ENCODE peak calls at places on chromosomes 6 and 20, in six cellular contexts. O is ovary, C is cardiac fibroblast, F is astrocyte of the cerebellum, E is tibial artery, W is A549. P is an unnamed sample.

GRCh38 chr20:49318430-49319203 is 40.8 kb upstream of the ZNFX1 start:
- DNase-seq in O (no peak), W (no peak), C (no peak), E (no peak), F (no peak), P (peak; percentile 12)

GRCh38 chr6:18245642-18246041 is 18.7 kb downstream of the DEK start:
- DNase-seq in O (no peak), F (no peak), C (no peak), W (no peak), E (no peak), P (no peak)

GRCh38 chr20:36105731-36106226 is 48.8 kb upstream of the EPB41L1 start:
- DNase-seq in C (no peak), W (no peak), F (no peak), O (no peak), E (no peak), P (no peak)

GRCh38 chr20:52847739-52848359 is 124.3 kb upstream of the TSHZ2 start:
- DNase-seq in E (no peak), F (no peak), W (no peak), C (no peak), O (no peak), P (no peak)

GRCh38 chr20:64140956-64141355 is 23.3 kb upstream of the MYT1 start:
- DNase-seq in O (no peak), C (no peak), E (no peak), W (no peak), F (no peak), P (no peak)

GRCh38 chr20:50762435-50763201 is 31.2 kb downstream of the PARD6B start:
- DNase-seq in E (peak; percentile 66), F (no peak), C (peak; percentile 63), O (peak; percentile 56), W (peak; percentile 51), P (no peak)

GRCh38 chr20:2102585-2103453 is 1.2 kb downstream of the STK35 start:
- DNase-seq in F (peak; percentile 63), E (peak; percentile 85), W (peak; percentile 95), O (peak; percentile 85), C (peak; percentile 91), P (peak; percentile 82)

GRCh38 chr20:58109126-58109880 is 119.2 kb downstream of the ANKRD60 start:
- DNase-seq in W (no peak), E (no peak), F (no peak), O (no peak), C (no peak), P (no peak)

GRCh38 chr20:62315773-62316172 is 13.0 kb downstream of the ADRM1 start:
- DNase-seq in W (no peak), F (no peak), E (no peak), C (no peak), O (no peak), P (no peak)

GRCh38 chr20:58245181-58245891 is 16.9 kb upstream of the ANKRD60 start:
- DNase-seq in E (no peak), O (no peak), F (no peak), W (no peak), C (no peak), P (no peak)

GRCh38 chr6:64694356-64694755 is 1012.7 kb downstream of the EYS start:
- DNase-seq in C (no peak), O (no peak), W (no peak), E (no peak), F (no peak), P (no peak)

DNA sequence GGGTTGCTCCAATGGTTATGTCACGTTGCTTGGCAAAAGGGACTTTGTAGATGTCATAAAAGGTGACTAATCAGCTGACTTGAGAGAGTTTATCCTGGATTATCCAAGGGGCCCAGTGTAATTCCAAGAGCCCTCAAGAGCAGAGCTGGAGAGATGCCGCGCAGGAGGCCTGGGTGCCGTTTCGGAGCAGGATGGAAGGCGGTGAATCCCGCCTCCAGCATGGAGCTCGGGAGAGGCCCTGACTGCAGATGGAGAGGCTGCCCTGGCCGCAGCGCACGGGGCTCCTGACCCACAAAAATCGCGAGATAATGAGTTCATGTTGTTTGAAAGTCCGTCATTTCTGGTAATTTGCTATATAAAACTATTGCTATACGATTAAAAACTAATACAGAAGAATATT is 219.8 kb downstream of the ZDHHC14 start:
- DNase-seq in F (no peak), W (no peak), E (no peak), C (no peak), O (no peak), P (no peak)
- H3K4me3 ChIP-seq in F (no peak overlapping the region), W (no peak overlapping the region), E (no peak overlapping the region), C (no peak overlapping the region), O (no peak overlapping the region), P (no peak overlapping the region)

GRCh38 chr6:138957484-138957883 is 30.6 kb downstream of the REPS1 start:
- DNase-seq in O (no peak), C (peak; percentile 74), F (no peak), W (no peak), E (no peak), P (no peak)

GRCh38 chr6:138959521-138959920 is 28.5 kb downstream of the REPS1 start:
- DNase-seq in W (no peak), E (no peak), O (no peak), C (no peak), F (no peak), P (no peak)

GRCh38 chr6:138957903-138958302 is 30.1 kb downstream of the REPS1 start:
- DNase-seq in E (no peak), C (no peak), W (no peak), O (no peak), F (no peak), P (no peak)

GRCh38 chr6:138956244-138956924 is 31.7 kb downstream of the REPS1 start:
- DNase-seq in W (no peak), E (no peak), F (no peak), O (no peak), C (no peak), P (no peak)

DNA sequence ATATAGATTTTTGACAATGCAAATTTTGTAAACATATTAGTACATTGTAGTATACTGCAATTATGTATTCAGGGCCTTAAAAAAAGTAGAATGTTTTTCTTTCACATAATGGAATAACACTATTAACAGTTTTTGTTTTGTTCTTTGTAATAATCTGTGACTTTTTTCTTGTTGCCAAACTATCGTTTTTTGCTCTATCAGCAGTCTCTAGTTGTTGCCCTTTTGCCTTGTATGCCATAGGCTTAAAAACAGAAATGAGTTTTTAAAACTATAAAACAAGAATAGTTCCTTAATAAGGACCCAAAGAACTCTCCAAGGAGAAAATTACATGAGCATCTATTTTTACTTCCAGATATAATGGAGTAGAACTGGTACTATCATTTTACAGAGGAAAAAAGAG is 29.5 kb downstream of the REPS1 start:
- DNase-seq in O (no peak), F (no peak), E (no peak), W (no peak), C (no peak), P (no peak)
- H3K4me3 ChIP-seq in O (no peak overlapping the region), F (no peak overlapping the region), E (no peak overlapping the region), W (no peak overlapping the region), C (no peak overlapping the region), P (no peak overlapping the region)

DNA sequence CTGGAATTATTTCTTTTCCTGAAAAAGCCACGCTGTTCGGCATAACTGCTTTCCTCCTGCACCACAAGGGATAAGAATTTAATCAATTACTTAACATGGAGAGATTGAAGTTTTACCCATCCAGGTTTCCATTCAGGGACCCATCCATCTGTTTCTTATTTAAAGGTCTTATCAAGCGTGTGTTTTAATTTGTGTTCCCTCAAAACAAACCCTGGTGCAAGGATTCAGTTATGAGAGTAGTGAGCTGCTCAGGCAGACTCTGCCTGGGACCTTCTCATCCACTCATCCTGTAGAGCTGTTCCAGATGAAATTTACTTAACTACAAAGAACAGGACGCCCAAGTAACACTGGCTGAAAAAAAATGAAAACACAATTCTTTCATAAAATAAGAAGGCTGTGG is 97.8 kb downstream of the BANF2 start:
- DNase-seq in O (no peak), C (no peak), W (no peak), F (no peak), E (no peak), P (no peak)
- H3K4me3 ChIP-seq in O (no peak overlapping the region), C (no peak overlapping the region), W (no peak overlapping the region), F (no peak overlapping the region), E (no peak overlapping the region), P (no peak overlapping the region)

GRCh38 chr20:39659010-39659409 is 696.9 kb downstream of the DHX35 start:
- DNase-seq in C (no peak), W (no peak), O (no peak), F (no peak), E (no peak), P (no peak)
- H3K4me3 ChIP-seq in C (no peak overlapping the region), W (no peak overlapping the region), O (no peak overlapping the region), F (no peak overlapping the region), E (no peak overlapping the region), P (no peak overlapping the region)

DNA sequence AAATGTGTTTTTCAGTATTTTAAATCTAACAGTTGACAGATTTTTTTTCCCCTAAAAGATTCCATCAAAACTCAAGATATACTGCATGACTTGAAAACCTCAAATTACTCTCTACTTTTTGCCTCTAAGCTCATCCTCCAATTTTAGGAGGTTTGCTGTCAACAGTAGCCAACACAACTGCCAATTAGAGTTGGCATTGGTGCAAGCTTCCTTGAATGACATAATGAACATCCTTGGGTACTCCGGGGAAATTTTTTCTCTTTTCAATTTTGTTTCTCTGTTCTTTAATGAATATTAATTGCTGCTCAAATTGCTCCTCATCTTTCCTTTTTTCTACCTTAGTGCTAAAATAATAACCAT is 34.4 kb downstream of the SLC22A23 start:
- DNase-seq in W (no peak), O (no peak), F (no peak), C (no peak), E (no peak), P (no peak)
- H3K4me3 ChIP-seq in W (no peak overlapping the region), O (no peak overlapping the region), F (no peak overlapping the region), C (no peak overlapping the region), E (no peak overlapping the region), P (no peak overlapping the region)

GRCh38 chr20:45452238-45452637 is 17.3 kb upstream of the WFDC2 start:
- DNase-seq in F (no peak), W (no peak), C (no peak), E (no peak), O (no peak), P (no peak)
- H3K4me3 ChIP-seq in F (no peak overlapping the region), W (no peak overlapping the region), C (no peak overlapping the region), E (no peak overlapping the region), O (no peak overlapping the region), P (no peak overlapping the region)

P was measured in CD8-positive, alpha-beta T cell.